ENCODE peak calls at places on chromosomes 2 and 18, in four cellular contexts. X, G, Q and N are unnamed samples.

GRCh38 chr2:241837197-241837596 is 21.5 kb downstream of the PDCD1 start:
- DNase-seq in X (no peak), Q (no peak), G (no peak), N (no peak)

GRCh38 chr2:218046234-218046633 is 22.8 kb upstream of the RUFY4 start:
- DNase-seq in G (no peak), X (no peak), Q (no peak), N (no peak)

GRCh38 chr2:108615480-108616090 is 81.3 kb downstream of the LIMS1 start:
- DNase-seq in Q (no peak), X (no peak), G (no peak), N (no peak)

GRCh38 chr2:20424300-20425290 is 22.3 kb upstream of the RHOB start:
- DNase-seq in Q (peak), X (peak), G (peak), N (no peak)

GRCh38 chr18:46481048-46481846 is 175.8 kb downstream of the LOXHD1 start:
- DNase-seq in X (peak), Q (peak), G (no peak), N (peak)

GRCh38 chr18:58862851-58863538 is 1.7 kb upstream of the ZNF532 start:
- DNase-seq in X (peak), G (peak), Q (peak), N (peak)

GRCh38 chr2:101698419-101699190 is 1.1 kb downstream of the MAP4K4 start:
- DNase-seq in G (no peak), X (no peak), Q (no peak), N (no peak)

GRCh38 chr2:209719034-209719433 is 52.6 kb upstream of the UNC80 start:
- DNase-seq in G (no peak), X (no peak), Q (no peak), N (no peak)

GRCh38 chr2:3326182-3326537 is 51.5 kb downstream of the EIPR1 start:
- DNase-seq in X (no peak), Q (no peak), G (no peak), N (no peak)

GRCh38 chr2:152647417-152648010 is 69.7 kb downstream of the PRPF40A start:
- DNase-seq in G (no peak), Q (peak), X (peak), N (peak)

GRCh38 chr18:52394602-52395001 is 54.6 kb downstream of the DCC start:
- DNase-seq in G (no peak), Q (no peak), X (no peak), N (no peak)

GRCh38 chr2:70939847-70940580 is 4.3 kb downstream of the ATP6V1B1 start:
- DNase-seq in Q (no peak), G (peak), X (no peak), N (no peak)

GRCh38 chr2:128879161-128879560 is 560.5 kb upstream of the HS6ST1 start:
- DNase-seq in Q (no peak), G (no peak), X (no peak), N (no peak)

GRCh38 chr2:42241517-42241916 is 72.4 kb downstream of the EML4 start:
- DNase-seq in X (no peak), Q (no peak), G (no peak), N (no peak)

GRCh38 chr2:42244520-42244919 is 75.4 kb downstream of the EML4 start:
- DNase-seq in X (no peak), G (no peak), Q (no peak), N (no peak)

GRCh38 chr2:42239811-42240210 is 70.7 kb downstream of the EML4 start:
- DNase-seq in Q (no peak), X (no peak), G (no peak), N (no peak)

GRCh38 chr2:42245392-42245791 is 76.2 kb downstream of the EML4 start:
- DNase-seq in X (no peak), Q (no peak), G (no peak), N (no peak)

DNA sequence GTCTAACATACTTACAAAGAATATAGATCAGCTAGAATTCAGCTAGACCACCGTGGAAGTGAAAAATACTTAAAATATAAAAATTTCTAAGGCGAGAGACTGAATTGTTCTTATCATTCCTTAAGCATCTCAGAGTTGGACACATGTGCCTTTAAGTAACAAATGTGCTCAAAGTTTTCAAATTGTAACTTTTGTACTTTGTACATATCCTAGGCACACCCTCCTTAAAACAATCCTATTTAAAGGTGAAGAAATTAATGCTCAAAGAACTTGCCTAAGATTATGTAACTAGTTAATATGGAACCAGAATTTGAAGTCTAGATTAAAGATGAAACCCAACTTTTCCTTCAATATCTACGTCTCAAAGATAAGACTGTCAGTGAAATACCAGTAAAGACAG is 74.1 kb downstream of the EML4 start:
- DNase-seq in Q (no peak), X (no peak), G (no peak), N (no peak)
- H3K27ac ChIP-seq in Q (no peak), X (peak), G (no peak), N (no peak)

DNA sequence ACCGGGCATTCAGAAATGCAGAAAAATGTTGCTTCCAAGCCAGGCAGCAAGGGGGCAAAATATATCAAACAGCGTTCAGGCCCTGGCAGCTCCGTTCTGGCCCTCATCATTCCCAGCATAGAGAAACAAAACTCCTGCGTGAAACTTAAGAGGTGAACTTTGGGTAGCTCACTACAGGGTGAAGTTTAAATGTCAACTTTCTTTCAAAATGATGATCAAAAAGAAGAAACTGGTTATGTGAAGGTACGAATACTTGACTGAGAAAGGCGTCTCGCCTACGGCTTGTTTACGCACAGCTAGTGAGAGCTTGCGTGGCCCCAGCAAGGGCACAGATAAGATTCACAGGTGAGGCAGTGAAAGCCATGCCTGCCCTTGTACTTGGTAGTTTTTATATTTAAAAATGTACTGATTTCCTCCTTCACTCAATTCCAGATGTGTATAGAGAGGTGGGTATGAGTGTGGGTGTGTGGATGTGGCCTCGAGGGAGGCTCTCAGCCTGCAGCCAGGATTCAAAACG is 127.5 kb downstream of the NFATC1 start:
- DNase-seq in X (no peak), Q (no peak), G (peak), N (no peak)
- H3K4me3 ChIP-seq in X (no peak), Q (no peak), G (no peak), N (no peak)

DNA sequence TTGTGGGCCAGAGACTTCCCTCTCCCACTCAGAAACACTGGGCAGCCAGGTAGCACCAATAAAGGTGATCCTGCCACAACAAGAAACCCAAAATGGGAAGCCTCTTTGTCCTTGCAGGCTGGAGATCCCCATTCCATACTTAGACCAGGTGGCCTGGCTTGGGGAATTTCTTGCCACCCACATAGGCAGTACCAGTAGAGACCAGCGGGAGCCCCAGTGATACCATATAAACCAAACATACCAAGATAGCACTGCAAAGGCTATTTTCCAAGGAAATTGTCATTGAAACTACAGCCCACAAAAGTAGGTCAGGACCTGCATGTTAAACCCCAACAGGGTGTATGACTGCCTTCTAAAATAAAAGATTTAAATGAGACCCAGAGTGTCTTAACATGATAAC is 171.6 kb downstream of the DIS3L2 start:
- DNase-seq in G (no peak), X (no peak), Q (no peak), N (no peak)
- TF ChIP-seq CTCF in G (no peak), X (no peak), Q (peak), N (no peak)

GRCh38 chr2:46317092-46317486 is 19.9 kb downstream of the EPAS1 start:
- DNase-seq in X (no peak), G (no peak), Q (no peak), N (no peak)
- H3K27ac ChIP-seq in X (no peak), G (peak), Q (no peak), N (peak)

GRCh38 chr2:160141419-160141818 is 58.7 kb downstream of the ITGB6 start:
- DNase-seq in G (no peak), X (no peak), Q (no peak), N (no peak)
- H3K4me3 ChIP-seq in G (no peak), X (no peak), Q (no peak), N (no peak)

GRCh38 chr18:63676526-63676925 is 14.8 kb upstream of the SERPINB3 start:
- DNase-seq in X (no peak), Q (no peak), G (no peak), N (no peak)
- TF ChIP-seq CTCF in X (no peak), Q (no peak), G (no peak), N (no peak)